ENCODE peak calls at places on chromosome 21, in seven cellular contexts. F is fibroblast of the aortic adventitia, C is AG04450, U is cardiac fibroblast, Q is SJSA1, X is HAP-1, N is astrocyte of the spinal cord. M is an unnamed sample.

GRCh38 chr21:46554431-46555224 is 50.3 kb downstream of the S100B start:
- DNase-seq in C (no peak), N (no peak), X (no peak), Q (peak; percentile 45), U (no peak), F (no peak), M (no peak)

GRCh38 chr21:25541042-25541441 is 66.2 kb downstream of the MRPL39 start:
- DNase-seq in X (no peak), Q (no peak), F (no peak), C (no peak), N (no peak), U (no peak), M (no peak)

GRCh38 chr21:27219068-27219467 is 252.2 kb upstream of the ADAMTS5 start:
- DNase-seq in Q (no peak), C (no peak), X (no peak), F (peak; percentile 89), U (peak; percentile 79), N (peak; percentile 51), M (no peak)

GRCh38 chr21:42513151-42513984 is at the start of gene SLC37A1:
- DNase-seq in F (no peak), Q (no peak), N (no peak), X (no peak), C (no peak), U (no peak), M (peak; percentile 51)

GRCh38 chr21:18614327-18614726 is 210.7 kb upstream of the TMPRSS15 start:
- DNase-seq in C (no peak), F (no peak), X (no peak), U (no peak), Q (no peak), N (no peak), M (no peak)

GRCh38 chr21:23452384-23453083 is 2154.7 kb downstream of the MRPL39 start:
- DNase-seq in C (no peak), F (no peak), U (no peak), N (no peak), Q (no peak), X (peak; percentile 38), M (peak; percentile 57)

GRCh38 chr21:23223882-23224281 is 2225.7 kb downstream of the NCAM2 start:
- DNase-seq in F (no peak), U (no peak), C (no peak), X (peak; percentile 66), N (no peak), Q (no peak), M (no peak)

GRCh38 chr21:35962917-35963316 is 97.4 kb downstream of the SETD4 start:
- DNase-seq in F (no peak), X (no peak), Q (no peak), U (no peak), N (no peak), C (no peak), M (no peak)

GRCh38 chr21:28899744-28900143 is 92.9 kb downstream of the LTN1 start:
- DNase-seq in U (peak; percentile 62), N (no peak), X (no peak), F (peak; percentile 89), C (peak; percentile 20), Q (no peak), M (no peak)

GRCh38 chr21:41727784-41728763 is 38.8 kb downstream of the RIPK4 start:
- DNase-seq in Q (no peak), F (no peak), N (no peak), U (no peak), C (no peak), X (no peak), M (no peak)

GRCh38 chr21:10575311-10575667 is 53.9 kb downstream of the TPTE start:
- DNase-seq in Q (no peak), X (no peak), C (no peak), N (no peak), U (no peak), F (no peak), M (no peak)

GRCh38 chr21:27953328-27954045 is 986.6 kb upstream of the ADAMTS5 start:
- DNase-seq in N (no peak), Q (no peak), U (no peak), F (no peak), C (no peak), X (no peak), M (no peak)

GRCh38 chr21:43758811-43759210 is 17.3 kb downstream of the CSTB start:
- DNase-seq in U (no peak), F (no peak), C (no peak), N (peak; percentile 10), X (no peak), Q (no peak), M (no peak)

GRCh38 chr21:36297938-36298572 is 21.9 kb upstream of the MORC3 start:
- DNase-seq in X (no peak), F (peak; percentile 34), N (no peak), Q (no peak), U (peak; percentile 17), C (no peak), M (no peak)

GRCh38 chr21:34889537-34890257 is 159.4 kb downstream of the RUNX1 start:
- DNase-seq in U (peak; percentile 85), Q (peak; percentile 85), X (peak; percentile 43), N (peak; percentile 80), F (peak; percentile 82), C (no peak), M (peak; percentile 72)

GRCh38 chr21:34890724-34891609 is 158.1 kb downstream of the RUNX1 start:
- DNase-seq in N (peak; percentile 74), C (no peak), X (no peak), Q (peak; percentile 56), F (peak; percentile 69), U (no peak), M (peak; percentile 38)

GRCh38 chr21:34889287-34889536 is 159.9 kb downstream of the RUNX1 start:
- DNase-seq in F (peak; percentile 78), U (peak; percentile 81), Q (peak; percentile 69), C (no peak), X (no peak), N (peak; percentile 80), M (peak; percentile 44)

GRCh38 chr21:34891610-34891943 is 157.5 kb downstream of the RUNX1 start:
- DNase-seq in C (no peak), U (no peak), Q (no peak), N (no peak), F (no peak), X (no peak), M (no peak)

GRCh38 chr21:34890258-34890723 is 158.8 kb downstream of the RUNX1 start:
- DNase-seq in F (no peak), C (no peak), Q (no peak), X (no peak), U (no peak), N (no peak), M (no peak)
- H3K4me3 ChIP-seq in F (peak overlapping the region; percentile 57), C (peak overlapping the region; percentile 55), Q (peak overlapping the region; percentile 88), X (peak overlapping the region; percentile 13), U (peak overlapping the region; percentile 70), N (peak overlapping the region; percentile 43), M (no peak overlapping the region)

DNA sequence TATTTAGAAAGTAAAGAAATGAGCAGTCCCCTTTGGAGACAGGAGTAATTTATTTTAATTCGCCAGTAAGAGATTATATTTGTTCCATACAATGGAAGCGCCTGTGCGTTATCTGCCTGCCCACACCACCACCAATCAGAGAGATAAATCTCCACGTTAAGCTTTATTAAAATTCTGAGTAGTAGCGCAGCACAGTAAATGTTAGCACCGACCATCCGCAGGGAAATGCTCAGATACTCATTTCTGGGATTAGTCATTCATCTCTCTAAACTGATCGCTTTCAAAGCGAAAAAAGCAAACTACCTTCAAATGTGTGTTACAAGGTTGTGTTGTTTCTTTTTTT is 1.2 kb downstream of the ETS2 start:
- DNase-seq in U (no peak), C (no peak), Q (no peak), X (peak; percentile 50), F (peak; percentile 53), N (peak; percentile 47), M (no peak)
- H3K4me3 ChIP-seq in U (peak overlapping the region; percentile 82), C (peak overlapping the region; percentile 88), Q (peak overlapping the region; percentile 86), X (peak overlapping the region; percentile 71), F (peak overlapping the region; percentile 88), N (peak overlapping the region; percentile 76), M (peak overlapping the region; percentile 94)

GRCh38 chr21:31133243-31133830 is 95.1 kb upstream of the KRTAP19-8 start:
- DNase-seq in C (no peak), U (no peak), Q (no peak), F (no peak), N (no peak), X (no peak), M (no peak)
- H3K4me3 ChIP-seq in C (no peak overlapping the region), U (no peak overlapping the region), Q (no peak overlapping the region), F (no peak overlapping the region), N (no peak overlapping the region), X (no peak overlapping the region), M (no peak overlapping the region)

GRCh38 chr21:38810034-38810825 is 4.5 kb downstream of the ETS2 start:
- DNase-seq in C (no peak), X (no peak), N (no peak), F (no peak), U (no peak), Q (peak; percentile 18), M (no peak)
- H3K4me3 ChIP-seq in C (no peak overlapping the region), X (no peak overlapping the region), N (no peak overlapping the region), F (no peak overlapping the region), U (peak overlapping the region; percentile 82), Q (no peak overlapping the region), M (no peak overlapping the region)

DNA sequence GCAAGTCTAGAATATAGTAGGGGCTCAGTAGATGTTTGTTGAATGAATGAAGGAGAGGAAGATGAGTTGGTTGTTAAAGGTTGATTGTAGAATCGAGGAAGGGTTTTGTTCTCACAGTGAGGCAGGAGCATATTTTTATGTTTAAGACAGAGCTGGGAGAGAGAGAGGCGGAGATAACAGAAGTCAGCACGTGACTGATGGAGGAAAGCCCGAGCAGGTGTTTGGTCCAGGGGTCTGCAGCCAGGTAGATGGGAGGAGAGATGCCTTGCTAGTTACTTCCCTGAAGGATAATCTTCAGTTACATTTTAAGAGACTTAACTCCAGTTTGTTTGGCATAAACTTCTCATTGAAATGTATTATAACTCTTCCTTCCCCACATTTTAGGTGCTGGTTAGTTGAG is 86.8 kb downstream of the DYRK1A start:
- DNase-seq in Q (no peak), C (no peak), N (no peak), U (no peak), F (no peak), X (no peak), M (no peak)
- H3K4me3 ChIP-seq in Q (no peak overlapping the region), C (no peak overlapping the region), N (no peak overlapping the region), U (no peak overlapping the region), F (no peak overlapping the region), X (no peak overlapping the region), M (no peak overlapping the region)

GRCh38 chr21:45448810-45449657 is 44.1 kb downstream of the COL18A1 start:
- DNase-seq in N (no peak), Q (no peak), C (no peak), F (no peak), U (no peak), X (no peak), M (no peak)
- H3K4me3 ChIP-seq in N (no peak overlapping the region), Q (no peak overlapping the region), C (no peak overlapping the region), F (no peak overlapping the region), U (no peak overlapping the region), X (no peak overlapping the region), M (no peak overlapping the region)

GRCh38 chr21:34129039-34129891 is 55.9 kb downstream of the MRPS6 start:
- DNase-seq in F (peak; percentile 88), U (peak; percentile 90), Q (peak; percentile 69), C (peak; percentile 78), X (peak; percentile 87), N (peak; percentile 91), M (peak; percentile 91)
- H3K4me3 ChIP-seq in F (peak overlapping the region; percentile 32), U (peak overlapping the region; percentile 18), Q (no peak overlapping the region), C (peak overlapping the region; percentile 47), X (no peak overlapping the region), N (peak overlapping the region; percentile 1), M (no peak overlapping the region)

GRCh38 chr21:20997308-20997632 is 939 bp upstream of the NCAM2 start:
- DNase-seq in X (no peak), C (no peak), F (no peak), N (no peak), U (peak; percentile 1), Q (no peak), M (peak; percentile 13)
- H3K4me3 ChIP-seq in X (no peak overlapping the region), C (peak overlapping the region; percentile 68), F (peak overlapping the region; percentile 89), N (peak overlapping the region; percentile 62), U (peak overlapping the region; percentile 67), Q (no peak overlapping the region), M (peak overlapping the region; percentile 46)

M was measured in cardiac muscle cell.